ENCODE peak calls at places on chromosomes 5 and 9, in eight cellular contexts. X is AG04450, D is stomach, H is spleen, B is GM23338, W is tibial artery, J is mucosa of descending colon, R is sigmoid colon. Q is an unnamed sample.

GRCh38 chr5:119355244-119355635 is 579 bp upstream of the TNFAIP8 start:
- DNase-seq in D (peak), R (no peak), W (no peak), X (no peak), H (peak), B (peak), J (no peak), Q (no peak)

GRCh38 chr5:56119050-56119449 is 114.1 kb downstream of the ANKRD55 start:
- DNase-seq in X (no peak), B (no peak), J (no peak), D (no peak), W (no peak), R (no peak), H (no peak), Q (no peak)

GRCh38 chr9:111627260-111627963 is 3.7 kb upstream of the DNAJC25 start:
- DNase-seq in W (no peak), B (no peak), H (no peak), R (no peak), J (peak), D (no peak), X (no peak), Q (no peak)

GRCh38 chr9:2816476-2817141 is 27.3 kb downstream of the PUM3 start:
- DNase-seq in B (peak), W (peak), X (peak), R (peak), J (peak), H (no peak), D (no peak), Q (no peak)

GRCh38 chr5:177301503-177302165 is 1.9 kb downstream of the RAB24 start:
- DNase-seq in R (peak), W (peak), D (peak), X (no peak), B (no peak), H (peak), J (peak), Q (no peak)

GRCh38 chr5:213803-214395 is 4.1 kb downstream of the CCDC127 start:
- DNase-seq in R (no peak), H (no peak), J (no peak), W (no peak), B (no peak), D (no peak), X (no peak), Q (no peak)

GRCh38 chr5:88680253-88681132 is 202.5 kb downstream of the MEF2C start:
- DNase-seq in B (peak), H (peak), D (peak), W (no peak), J (peak), R (no peak), X (no peak), Q (no peak)

GRCh38 chr9:113649054-113649453 is 185.5 kb downstream of the RGS3 start:
- DNase-seq in X (no peak), R (peak), J (no peak), B (no peak), D (no peak), H (peak), W (no peak), Q (no peak)

GRCh38 chr5:178301641-178302040 is 69.0 kb upstream of the PHYKPL start:
- DNase-seq in X (no peak), D (no peak), H (peak), W (no peak), B (no peak), R (peak), J (no peak), Q (no peak)

GRCh38 chr5:83509535-83509934 is 38.0 kb downstream of the VCAN start:
- DNase-seq in B (no peak), J (no peak), H (no peak), D (no peak), X (no peak), R (peak), W (no peak), Q (peak)

GRCh38 chr9:97510797-97511761 is 9.6 kb downstream of the TMOD1 start:
- DNase-seq in W (peak), D (no peak), B (no peak), X (peak), J (peak), R (no peak), H (no peak), Q (peak)

GRCh38 chr5:36300181-36300926 is 1.3 kb downstream of the RANBP3L start:
- DNase-seq in W (no peak), D (no peak), R (no peak), B (no peak), X (no peak), J (no peak), H (no peak), Q (no peak)

GRCh38 chr5:36301858-36302603 is at the start of gene RANBP3L:
- DNase-seq in W (no peak), H (no peak), D (peak), J (peak), B (no peak), X (no peak), R (no peak), Q (no peak)

GRCh38 chr5:36300927-36301540 is 668 bp downstream of the RANBP3L start:
- DNase-seq in J (no peak), B (no peak), X (no peak), D (peak), W (no peak), H (no peak), R (no peak), Q (no peak)

GRCh38 chr5:36304095-36304494 is 2.4 kb upstream of the RANBP3L start:
- DNase-seq in B (peak), X (no peak), R (no peak), D (no peak), H (no peak), W (no peak), J (no peak), Q (no peak)

GRCh38 chr5:36305571-36306326 is 4.0 kb upstream of the RANBP3L start:
- DNase-seq in W (peak), X (no peak), R (peak), D (peak), J (peak), H (no peak), B (peak), Q (no peak)
- TF ChIP-seq CTCF in W (peak), X (peak), R (peak), D (peak), J (no peak), H (no peak), B (peak), Q (peak)

GRCh38 chr9:121863931-121864330 is 212.5 kb downstream of the DAB2IP start:
- DNase-seq in X (no peak), J (no peak), D (no peak), R (no peak), W (no peak), B (no peak), H (no peak), Q (no peak)

GRCh38 chr9:121865884-121866283 is 214.4 kb downstream of the DAB2IP start:
- DNase-seq in D (no peak), J (no peak), B (no peak), H (no peak), W (no peak), R (no peak), X (no peak), Q (no peak)

GRCh38 chr9:121870271-121870670 is 218.8 kb downstream of the DAB2IP start:
- DNase-seq in J (no peak), B (no peak), R (no peak), D (no peak), H (no peak), X (no peak), W (no peak), Q (no peak)

GRCh38 chr9:121868611-121869010 is 217.2 kb downstream of the DAB2IP start:
- DNase-seq in X (no peak), W (no peak), H (no peak), D (no peak), J (no peak), R (no peak), B (no peak), Q (no peak)

DNA sequence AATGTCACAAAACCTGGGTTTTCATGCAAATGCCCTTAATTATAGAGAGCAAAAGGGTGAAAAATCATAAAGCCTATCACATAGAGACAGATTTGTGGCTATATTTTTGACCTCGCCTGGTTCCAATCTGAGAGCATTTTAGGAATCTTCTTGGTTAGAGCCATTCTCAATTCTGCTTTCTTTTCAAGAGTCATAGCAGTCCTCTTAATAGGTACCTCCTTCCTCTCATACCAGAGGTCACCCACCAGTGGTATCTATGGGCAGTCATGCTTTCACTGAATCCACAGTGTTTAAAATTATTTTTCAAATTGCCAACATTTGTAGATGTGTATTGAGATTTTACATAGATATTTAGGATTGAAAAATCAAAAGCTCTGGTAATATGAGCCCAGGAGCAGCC is 215.5 kb downstream of the DAB2IP start:
- DNase-seq in H (no peak), R (no peak), J (no peak), B (no peak), D (no peak), X (no peak), W (no peak), Q (no peak)
- H3K4me3 ChIP-seq in H (no peak), R (no peak), J (no peak), B (no peak), D (no peak), X (no peak), W (no peak), Q (no peak)

GRCh38 chr5:14071433-14071832 is 71.7 kb upstream of the TRIO start:
- DNase-seq in D (no peak), H (no peak), W (no peak), R (no peak), X (no peak), B (no peak), J (no peak), Q (no peak)
- TF ChIP-seq CTCF in D (no peak), H (no peak), W (no peak), R (no peak), X (no peak), B (no peak), J (no peak), Q (no peak)

GRCh38 chr5:150945947-150946346 is 41.2 kb upstream of the ZNF300 start:
- DNase-seq in J (no peak), B (no peak), H (no peak), R (no peak), X (no peak), D (no peak), W (no peak), Q (no peak)
- H3K4me3 ChIP-seq in J (peak), B (no peak), H (peak), R (peak), X (peak), D (peak), W (peak), Q (peak)

GRCh38 chr5:141392429-141393198 is at the start of gene PCDHGA8:
- DNase-seq in D (no peak), X (no peak), H (no peak), B (no peak), W (no peak), J (no peak), R (no peak), Q (no peak)
- TF ChIP-seq CTCF in D (no peak), X (peak), H (no peak), B (peak), W (no peak), J (no peak), R (no peak), Q (peak)

GRCh38 chr5:73233053-73233460 is 60.1 kb downstream of the TMEM174 start:
- DNase-seq in W (no peak), J (no peak), B (no peak), R (no peak), H (no peak), D (no peak), X (no peak), Q (no peak)
- H3K4me3 ChIP-seq in W (peak), J (no peak), B (peak), R (peak), H (peak), D (peak), X (no peak), Q (no peak)

DNA sequence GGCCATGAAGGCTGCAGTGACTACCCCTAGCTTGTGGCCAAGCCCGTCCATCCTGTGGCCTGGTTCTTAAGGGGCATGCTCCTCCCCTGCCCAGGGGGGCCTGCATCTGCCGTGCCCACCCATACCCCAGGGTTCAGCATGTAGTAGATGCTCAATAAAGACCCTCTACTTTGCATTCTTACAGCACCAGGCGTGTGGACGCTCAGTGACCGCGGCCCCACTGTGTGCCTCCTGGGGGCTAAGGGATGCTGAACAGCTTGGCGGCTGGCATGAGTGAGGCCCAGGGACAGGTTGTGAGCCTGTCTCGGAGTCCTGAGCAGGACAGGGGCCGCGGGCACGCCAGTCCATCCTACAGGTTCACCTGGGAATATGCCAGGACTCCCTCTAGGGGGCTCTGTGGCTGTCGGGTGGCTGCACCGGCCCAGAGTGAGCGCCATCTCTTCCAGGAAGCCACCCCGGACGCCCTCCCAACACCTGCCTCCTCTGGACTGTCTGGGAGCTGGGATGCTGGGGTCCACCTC is 9.1 kb downstream of the NOTCH1 start:
- DNase-seq in W (no peak), H (no peak), D (no peak), X (no peak), J (no peak), B (peak), R (no peak), Q (no peak)
- TF ChIP-seq CTCF in W (no peak), H (no peak), D (no peak), X (no peak), J (no peak), B (peak), R (no peak), Q (peak)

GRCh38 chr5:140347382-140347781 is 979 bp upstream of the HBEGF start:
- DNase-seq in J (no peak), H (peak), D (no peak), B (no peak), X (no peak), R (no peak), W (no peak), Q (no peak)
- H3K4me3 ChIP-seq in J (no peak), H (no peak), D (no peak), B (peak), X (no peak), R (no peak), W (no peak), Q (no peak)